ENCODE peak calls at places on chromosome 11, in six cellular contexts. V, P, L, G, Q and S are unnamed samples.

GRCh38 chr11:33881651-33882279 is 10.1 kb downstream of the LMO2 start:
- DNase-seq in V (no peak), P (no peak), L (no peak), G (no peak), Q (no peak), S (no peak)

GRCh38 chr11:15775797-15776196 is 580.5 kb downstream of the SOX6 start:
- DNase-seq in V (no peak), P (no peak), L (no peak), G (no peak), Q (no peak), S (no peak)

GRCh38 chr11:14376920-14377319 is 17.9 kb upstream of the RRAS2 start:
- DNase-seq in V (no peak), P (no peak), L (no peak), G (peak), Q (no peak), S (no peak)

GRCh38 chr11:124748481-124749338 is 3.3 kb downstream of the VSIG2 start:
- DNase-seq in V (no peak), P (no peak), L (no peak), G (peak), Q (no peak), S (no peak)

GRCh38 chr11:71447791-71448256 is 369 bp downstream of the DHCR7 start:
- DNase-seq in V (no peak), P (no peak), L (no peak), G (peak), Q (no peak), S (no peak)

GRCh38 chr11:133663586-133663985 is 131.3 kb upstream of the OPCML start:
- DNase-seq in V (no peak), P (no peak), L (no peak), G (no peak), Q (no peak), S (no peak)

GRCh38 chr11:74936087-74936486 is 12.8 kb downstream of the XRRA1 start:
- DNase-seq in V (no peak), P (no peak), L (no peak), G (no peak), Q (no peak), S (no peak)

GRCh38 chr11:117668291-117668690 is 128.7 kb downstream of the DSCAML1 start:
- DNase-seq in V (no peak), P (no peak), L (no peak), G (no peak), Q (no peak), S (no peak)

GRCh38 chr11:2997406-2997805 is 5.3 kb upstream of the NAP1L4 start:
- DNase-seq in V (peak), P (no peak), L (no peak), G (no peak), Q (no peak), S (no peak)

GRCh38 chr11:77074205-77074604 is 7.4 kb downstream of the CAPN5 start:
- DNase-seq in V (peak), P (peak), L (peak), G (no peak), Q (no peak), S (peak)

GRCh38 chr11:13955971-13956421 is 6.5 kb upstream of the SPON1 start:
- DNase-seq in V (no peak), P (peak), L (peak), G (peak), Q (peak), S (peak)

GRCh38 chr11:17519031-17519430 is 25.2 kb downstream of the USH1C start:
- DNase-seq in V (no peak), P (no peak), L (no peak), G (no peak), Q (no peak), S (no peak)

GRCh38 chr11:86438685-86439084 is 64.0 kb downstream of the CCDC81 start:
- DNase-seq in V (no peak), P (no peak), L (no peak), G (peak), Q (peak), S (no peak)

GRCh38 chr11:119223856-119224255 is 17.7 kb downstream of the CBL start:
- DNase-seq in V (no peak), P (no peak), L (no peak), G (no peak), Q (peak), S (no peak)

GRCh38 chr11:75945925-75946324 is 130.9 kb downstream of the UVRAG start:
- DNase-seq in V (no peak), P (no peak), L (no peak), G (no peak), Q (no peak), S (no peak)

GRCh38 chr11:85826096-85826855 is 15.3 kb upstream of the SYTL2 start:
- DNase-seq in V (no peak), P (peak), L (no peak), G (peak), Q (peak), S (peak)

GRCh38 chr11:56885182-56885581 is 103.5 kb upstream of the OR5AK2 start:
- DNase-seq in V (no peak), P (no peak), L (no peak), G (peak), Q (no peak), S (no peak)

GRCh38 chr11:77101043-77101537 is 1.6 kb upstream of the OMP start:
- DNase-seq in V (no peak), P (no peak), L (no peak), G (peak), Q (no peak), S (no peak)

GRCh38 chr11:77081381-77081851 is 14.6 kb downstream of the CAPN5 start:
- DNase-seq in V (peak), P (no peak), L (peak), G (no peak), Q (no peak), S (no peak)

GRCh38 chr11:69746780-69747742 is 28.1 kb downstream of the FGF4 start:
- DNase-seq in V (no peak), P (no peak), L (no peak), G (no peak), Q (no peak), S (no peak)

GRCh38 chr11:9775393-9775780 is 111.5 kb downstream of the SWAP70 start:
- DNase-seq in V (no peak), P (no peak), L (no peak), G (no peak), Q (no peak), S (no peak)

GRCh38 chr11:101721270-101721669 is 137.5 kb upstream of the TRPC6 start:
- DNase-seq in V (no peak), P (no peak), L (no peak), G (peak), Q (peak), S (peak)

GRCh38 chr11:131326829-131327228 is 43.6 kb upstream of the NTM start:
- DNase-seq in V (no peak), P (no peak), L (no peak), G (no peak), Q (no peak), S (no peak)

GRCh38 chr11:44252999-44253602 is 56.8 kb downstream of the ALX4 start:
- DNase-seq in V (no peak), P (no peak), L (no peak), G (no peak), Q (no peak), S (no peak)

GRCh38 chr11:1129666-1130160 is 28.0 kb upstream of the MUC5AC start:
- DNase-seq in V (no peak), P (no peak), L (peak), G (no peak), Q (no peak), S (no peak)

GRCh38 chr11:120272303-120272702 is 32.4 kb downstream of the POU2F3 start:
- DNase-seq in V (no peak), P (no peak), L (no peak), G (peak), Q (peak), S (no peak)

GRCh38 chr11:11966826-11967668 is 41.4 kb downstream of the DKK3 start:
- DNase-seq in V (peak), P (peak), L (peak), G (peak), Q (peak), S (peak)

GRCh38 chr11:67368621-67369020 is 4.8 kb downstream of the CLCF1 start:
- DNase-seq in V (no peak), P (no peak), L (no peak), G (no peak), Q (no peak), S (no peak)

GRCh38 chr11:134069996-134070845 is 1.3 kb downstream of the JAM3 start:
- DNase-seq in V (no peak), P (no peak), L (no peak), G (no peak), Q (no peak), S (no peak)

GRCh38 chr11:78370406-78371172 is 47.0 kb downstream of the GAB2 start:
- DNase-seq in V (no peak), P (no peak), L (peak), G (no peak), Q (peak), S (no peak)

GRCh38 chr11:117538731-117539130 is 211.1 kb downstream of the CEP164 start:
- DNase-seq in V (no peak), P (no peak), L (no peak), G (no peak), Q (no peak), S (no peak)

GRCh38 chr11:11956006-11956405 is 52.4 kb downstream of the DKK3 start:
- DNase-seq in V (no peak), P (no peak), L (no peak), G (no peak), Q (no peak), S (no peak)

GRCh38 chr11:125147280-125147679 is 17.3 kb upstream of the PKNOX2 start:
- DNase-seq in V (no peak), P (no peak), L (no peak), G (no peak), Q (no peak), S (no peak)

GRCh38 chr11:78256962-78257361 is 68.2 kb downstream of the USP35 start:
- DNase-seq in V (peak), P (peak), L (peak), G (peak), Q (peak), S (peak)

GRCh38 chr11:97567801-97568200 is 1178.0 kb downstream of the JRKL start:
- DNase-seq in V (no peak), P (no peak), L (no peak), G (no peak), Q (no peak), S (no peak)

GRCh38 chr11:1827095-1827797 is 7.5 kb upstream of the SYT8 start:
- DNase-seq in V (peak), P (no peak), L (peak), G (peak), Q (peak), S (no peak)

GRCh38 chr11:93743316-93743715 is 1.8 kb downstream of the C11orf54 start:
- DNase-seq in V (no peak), P (peak), L (no peak), G (no peak), Q (no peak), S (no peak)

GRCh38 chr11:115657586-115657985 is 153.4 kb upstream of the CADM1 start:
- DNase-seq in V (no peak), P (no peak), L (no peak), G (no peak), Q (peak), S (no peak)

GRCh38 chr11:115656684-115657083 is 152.5 kb upstream of the CADM1 start:
- DNase-seq in V (no peak), P (no peak), L (no peak), G (no peak), Q (no peak), S (no peak)

GRCh38 chr11:115660072-115660805 is 156.0 kb upstream of the CADM1 start:
- DNase-seq in V (no peak), P (no peak), L (no peak), G (no peak), Q (peak), S (no peak)

GRCh38 chr11:115656041-115656440 is 151.8 kb upstream of the CADM1 start:
- DNase-seq in V (no peak), P (no peak), L (no peak), G (no peak), Q (no peak), S (no peak)

DNA sequence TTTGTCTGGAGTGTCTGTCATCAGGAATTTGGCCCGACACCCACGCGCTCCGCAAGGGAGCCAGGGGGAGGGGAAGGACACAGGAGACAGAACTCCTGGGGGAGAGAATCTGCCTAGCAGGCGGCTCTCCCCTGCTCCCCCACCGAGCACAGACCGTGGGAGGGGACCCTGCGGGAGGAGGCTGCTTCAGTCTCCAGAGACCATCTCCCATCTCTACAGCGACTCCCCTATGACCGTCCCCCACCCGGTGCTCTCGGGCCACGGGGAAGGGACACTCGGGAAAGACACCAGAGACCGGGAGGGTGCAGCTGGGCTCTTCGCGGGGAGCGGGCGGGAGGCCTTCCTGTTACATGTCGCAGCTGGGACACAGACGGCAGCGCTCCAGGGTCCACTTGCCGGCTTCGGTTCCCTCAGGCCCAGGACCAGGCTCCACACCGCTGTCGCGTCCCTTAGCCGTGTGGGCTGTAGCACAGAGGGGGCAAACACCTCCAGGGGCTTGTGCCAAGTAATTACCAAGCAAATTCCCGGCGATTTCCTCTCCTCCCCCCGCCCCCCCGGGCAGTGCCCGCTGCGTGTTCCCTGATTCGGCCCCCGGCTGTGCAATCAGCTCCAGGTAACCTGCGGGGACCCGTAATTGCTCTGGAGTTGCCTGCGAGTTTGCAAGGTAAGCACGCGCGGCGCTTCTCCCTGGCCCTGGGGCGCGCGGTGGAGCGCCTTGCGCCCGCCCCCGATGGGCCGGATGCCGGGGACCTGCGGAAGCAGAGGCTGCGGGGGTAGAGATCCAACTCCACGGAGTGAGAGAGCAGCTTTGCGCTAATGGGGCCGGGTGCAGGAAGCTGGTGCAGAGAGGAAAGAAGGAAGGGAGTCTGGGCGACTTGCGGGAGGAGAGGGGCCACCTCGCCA is 155.1 kb upstream of the CADM1 start:
- DNase-seq in V (no peak), P (no peak), L (peak), G (no peak), Q (peak), S (no peak)
- H3K4me3 ChIP-seq in V (peak), P (no peak), L (peak), G (no peak), Q (peak), S (peak)

DNA sequence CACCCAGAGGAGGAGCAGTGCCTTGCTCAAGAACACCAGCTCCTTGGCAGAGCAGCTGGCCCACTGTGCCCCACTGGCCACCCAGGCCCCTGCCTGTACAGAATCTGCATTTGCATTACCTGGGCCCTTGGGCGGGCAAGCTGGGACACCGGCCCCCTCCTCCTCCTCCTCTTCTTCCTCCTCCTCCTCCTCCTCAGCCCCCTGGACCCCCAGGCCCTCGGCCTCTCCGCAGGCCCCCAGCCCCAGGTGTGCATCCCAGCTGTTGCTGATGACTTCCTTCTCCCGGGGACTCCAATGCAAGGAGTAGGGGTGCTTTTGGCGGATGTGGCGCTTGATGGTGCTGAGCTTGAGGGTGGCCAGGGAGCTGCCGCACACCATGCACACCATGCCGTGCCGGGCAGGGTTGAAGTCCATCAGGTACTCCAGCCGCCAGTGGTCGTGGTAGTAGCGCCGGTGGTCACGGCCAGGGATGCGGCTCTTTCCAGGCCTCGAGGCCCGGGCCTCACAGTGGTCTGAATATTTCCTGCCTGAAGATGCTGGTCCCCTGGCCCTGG is 2.8 kb downstream of the ZFTA start:
- DNase-seq in V (no peak), P (peak), L (no peak), G (no peak), Q (no peak), S (peak)
- H3K4me3 ChIP-seq in V (peak), P (no peak), L (no peak), G (no peak), Q (no peak), S (no peak)

DNA sequence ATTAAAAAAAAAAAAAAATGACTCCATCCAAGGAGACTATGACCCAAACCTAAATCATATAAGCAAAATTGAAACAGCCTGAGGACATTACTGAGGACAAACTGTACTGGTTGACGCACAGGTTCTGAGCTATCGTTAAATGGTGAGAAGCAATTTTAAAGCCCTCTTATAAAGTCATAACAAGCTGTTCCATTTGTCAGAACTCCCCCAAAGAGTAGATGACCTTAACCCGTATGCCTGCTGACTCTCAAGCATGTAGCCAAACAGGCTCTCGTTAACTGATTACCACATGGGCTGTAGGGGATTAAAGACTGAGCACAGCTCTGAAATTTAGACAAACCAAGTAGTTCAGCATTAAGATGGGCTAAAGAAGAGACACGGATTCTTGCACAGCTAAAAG is 2.2 kb downstream of the CRYAB start:
- DNase-seq in V (no peak), P (no peak), L (no peak), G (peak), Q (no peak), S (no peak)
- H3K4me3 ChIP-seq in V (peak), P (no peak), L (peak), G (peak), Q (no peak), S (no peak)

GRCh38 chr11:45289369-45289768 is 3.2 kb upstream of the SYT13 start:
- DNase-seq in V (no peak), P (no peak), L (no peak), G (peak), Q (peak), S (no peak)
- H3K4me3 ChIP-seq in V (no peak), P (no peak), L (no peak), G (no peak), Q (no peak), S (no peak)